ENCODE peak calls at places on chromosome 7, in six cellular contexts. W is HL-60, T is thoracic aorta, G is MM.1S, V is heart left ventricle, O is upper lobe of right lung. I is an unnamed sample.

GRCh38 chr7:107659666-107660065 is 962 bp upstream of the SLC26A4 start:
- DNase-seq in W (no peak), O (no peak), T (no peak), V (no peak), G (no peak), I (no peak)

GRCh38 chr7:75943864-75944263 is 28.9 kb downstream of the POR start:
- DNase-seq in V (no peak), G (no peak), O (no peak), W (no peak), T (no peak), I (no peak)

GRCh38 chr7:47653550-47654351 is 71.8 kb upstream of the TNS3 start:
- DNase-seq in V (no peak), G (no peak), T (no peak), W (no peak), O (no peak), I (no peak)

GRCh38 chr7:37916017-37916672 is 472 bp downstream of the SFRP4 start:
- DNase-seq in V (peak; percentile 65), W (peak; percentile 14), O (peak; percentile 66), T (no peak), G (no peak), I (no peak)

GRCh38 chr7:113456533-113456932 is 338.2 kb upstream of the SMIM30 start:
- DNase-seq in T (no peak), V (peak; percentile 28), W (no peak), O (peak; percentile 47), G (no peak), I (no peak)

GRCh38 chr7:55261386-55261770 is 103.8 kb upstream of the LANCL2 start:
- DNase-seq in V (no peak), W (no peak), T (no peak), G (no peak), O (no peak), I (no peak)

GRCh38 chr7:2017483-2017891 is 215.3 kb downstream of the MAD1L1 start:
- DNase-seq in W (no peak), V (peak; percentile 40), T (no peak), O (no peak), G (no peak), I (no peak)

GRCh38 chr7:94028768-94029167 is 24.6 kb upstream of the BET1 start:
- DNase-seq in G (no peak), V (no peak), W (no peak), T (no peak), O (no peak), I (no peak)

GRCh38 chr7:83267141-83267631 is 104.5 kb upstream of the PCLO start:
- DNase-seq in W (no peak), T (no peak), V (no peak), G (no peak), O (no peak), I (no peak)

GRCh38 chr7:38105874-38106483 is 72.1 kb upstream of the STARD3NL start:
- DNase-seq in T (no peak), W (peak; percentile 22), O (no peak), V (no peak), G (peak; percentile 63), I (no peak)

GRCh38 chr7:150879345-150879744 is 27.0 kb downstream of the AOC1 start:
- DNase-seq in T (no peak), W (no peak), O (no peak), V (no peak), G (no peak), I (no peak)

GRCh38 chr7:40826419-40827216 is 691.8 kb downstream of the SUGCT start:
- DNase-seq in W (no peak), T (no peak), G (no peak), O (no peak), V (no peak), I (no peak)

GRCh38 chr7:66629659-66630058 is 978 bp downstream of the KCTD7 start:
- DNase-seq in G (no peak), V (no peak), O (no peak), W (no peak), T (no peak), I (no peak)

GRCh38 chr7:101201695-101202602 is 1.1 kb upstream of the MOGAT3 start:
- DNase-seq in T (no peak), W (no peak), O (no peak), G (no peak), V (no peak), I (no peak)

GRCh38 chr7:114554781-114555537 is 140.3 kb downstream of the FOXP2 start:
- DNase-seq in G (no peak), T (no peak), V (no peak), W (peak; percentile 36), O (no peak), I (peak; percentile 55)

GRCh38 chr7:33061282-33061928 is 1.2 kb downstream of the NT5C3A start:
- DNase-seq in O (no peak), W (no peak), V (no peak), G (no peak), T (no peak), I (no peak)

GRCh38 chr7:131843862-131844261 is 287.4 kb upstream of the PODXL start:
- DNase-seq in T (no peak), W (no peak), O (no peak), G (no peak), V (no peak), I (no peak)

GRCh38 chr7:130013241-130013640 is 37.9 kb downstream of the ZC3HC1 start:
- DNase-seq in W (no peak), G (no peak), V (no peak), O (no peak), T (no peak), I (no peak)

GRCh38 chr7:138066954-138067394 is 9.3 kb upstream of the AKR1D1 start:
- DNase-seq in O (no peak), G (no peak), T (no peak), V (no peak), W (no peak), I (no peak)

GRCh38 chr7:55056577-55057480 is 38.0 kb downstream of the EGFR start:
- DNase-seq in O (no peak), G (no peak), T (no peak), V (no peak), W (no peak), I (no peak)

GRCh38 chr7:151669762-151670161 is 150.1 kb upstream of the RHEB start:
- DNase-seq in T (no peak), G (no peak), W (no peak), V (no peak), O (no peak), I (no peak)

GRCh38 chr7:29274156-29275017 is 79.8 kb downstream of the CHN2 start:
- DNase-seq in O (no peak), W (peak; percentile 52), T (no peak), G (no peak), V (no peak), I (no peak)

GRCh38 chr7:133957860-133958259 is 169.3 kb upstream of the LRGUK start:
- DNase-seq in V (no peak), O (no peak), T (no peak), W (no peak), G (no peak), I (no peak)

GRCh38 chr7:88664630-88665233 is 94.8 kb upstream of the ZNF804B start:
- DNase-seq in T (no peak), O (no peak), V (no peak), W (no peak), G (no peak), I (no peak)

GRCh38 chr7:22821702-22822485 is 755 bp downstream of the TOMM7 start:
- DNase-seq in G (no peak), T (no peak), W (peak; percentile 30), O (no peak), V (no peak), I (no peak)

GRCh38 chr7:18102576-18102975 is 74.9 kb upstream of the PRPS1L1 start:
- DNase-seq in V (no peak), O (no peak), W (no peak), T (no peak), G (no peak), I (no peak)

GRCh38 chr7:12303096-12303495 is 92.0 kb downstream of the TMEM106B start:
- DNase-seq in W (no peak), T (no peak), G (no peak), O (no peak), V (no peak), I (no peak)

GRCh38 chr7:149457766-149458165 is 3.1 kb downstream of the ZNF777 start:
- DNase-seq in O (no peak), G (no peak), W (no peak), V (no peak), T (no peak), I (no peak)

GRCh38 chr7:33722383-33723096 is 182.8 kb upstream of the BMPER start:
- DNase-seq in G (no peak), V (no peak), W (no peak), O (no peak), T (no peak), I (no peak)

GRCh38 chr7:44308741-44309270 is 16.6 kb downstream of the CAMK2B start:
- DNase-seq in T (no peak), G (no peak), O (peak; percentile 61), W (no peak), V (no peak), I (no peak)

DNA sequence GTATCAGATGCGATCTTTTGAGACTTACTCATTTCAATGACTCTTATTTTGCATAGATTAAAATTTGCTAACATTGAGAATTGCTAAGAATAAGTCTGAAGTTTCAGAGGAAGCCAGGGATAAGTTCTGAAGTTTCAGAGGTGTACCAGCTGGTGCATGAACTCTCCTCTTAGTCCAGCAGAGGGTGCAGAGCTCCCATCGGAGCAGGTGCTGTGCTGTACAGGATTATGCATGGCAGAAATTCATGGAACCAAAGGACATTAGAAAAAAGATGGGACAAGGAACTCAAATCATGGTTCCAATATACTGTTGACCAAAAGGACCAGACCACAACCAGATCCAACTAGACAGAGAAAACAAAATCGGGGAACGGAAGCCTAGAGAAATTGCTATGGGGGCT is 41.9 kb downstream of the MGAM2 start:
- DNase-seq in V (no peak), W (peak; percentile 17), O (no peak), G (peak; percentile 95), T (no peak), I (no peak)
- TF ChIP-seq CTCF in V (no peak), W (peak; percentile 11), O (peak; percentile 31), G (peak; percentile 98), T (no peak), I (peak; percentile 32)

GRCh38 chr7:50227623-50228618 is 76.6 kb upstream of the IKZF1 start:
- DNase-seq in G (no peak), V (no peak), O (no peak), W (peak; percentile 50), T (no peak), I (no peak)
- H3K4me3 ChIP-seq in G (no peak overlapping the region), V (no peak overlapping the region), O (no peak overlapping the region), W (no peak overlapping the region), T (no peak overlapping the region), I (no peak overlapping the region)

GRCh38 chr7:45584261-45585210 is 10.4 kb downstream of the ADCY1 start:
- DNase-seq in W (no peak), O (no peak), T (no peak), G (no peak), V (peak; percentile 46), I (no peak)
- TF ChIP-seq CTCF in W (no peak), O (no peak), T (no peak), G (no peak), V (no peak), I (no peak)

DNA sequence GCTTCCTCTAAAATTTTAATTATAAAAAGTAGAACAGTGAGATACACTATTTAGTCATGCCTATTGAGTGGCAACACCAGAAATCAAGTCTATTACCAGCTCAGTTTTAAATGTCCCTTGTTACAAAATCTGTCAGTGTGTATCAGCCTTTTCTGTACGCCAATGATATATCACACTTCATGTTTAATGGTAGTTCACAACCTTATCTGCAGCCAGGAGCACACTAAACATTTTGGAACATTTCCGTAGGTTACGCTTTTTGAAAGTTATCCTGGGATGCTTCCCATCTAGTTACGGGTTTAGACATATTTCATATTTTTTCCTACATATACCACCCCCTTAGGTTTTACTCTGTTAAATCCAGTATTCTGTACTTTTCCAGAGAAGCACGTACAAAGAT is 5.4 kb downstream of the HNRNPA2B1 start:
- DNase-seq in T (no peak), O (no peak), V (no peak), W (no peak), G (no peak), I (no peak)
- H3K4me3 ChIP-seq in T (peak overlapping the region; percentile 98), O (no peak overlapping the region), V (no peak overlapping the region), W (no peak overlapping the region), G (no peak overlapping the region), I (no peak overlapping the region)

I was measured in GM12864.